ENCODE peak calls at places on chromosomes 3 and 15, in ten cellular contexts. E, H, P, G, A, L, C, R, U and N are unnamed samples.

GRCh38 chr3:17810759-17811158 is 68.3 kb upstream of the TBC1D5 start:
- DNase-seq in E (peak; percentile 41), H (no peak), P (no peak), G (peak; percentile 10), A (peak; percentile 72), L (no peak), C (no peak), R (peak; percentile 34), U (no peak), N (no peak)

GRCh38 chr3:66574091-66574490 is 73.3 kb upstream of the LRIG1 start:
- DNase-seq in E (no peak), H (no peak), P (no peak), G (no peak), A (no peak), L (no peak), C (no peak), R (no peak), U (no peak), N (no peak)

GRCh38 chr3:30073040-30073439 is 533.4 kb upstream of the TGFBR2 start:
- DNase-seq in E (no peak), H (no peak), P (no peak), G (no peak), A (no peak), L (no peak), C (no peak), R (no peak), U (no peak), N (no peak)

GRCh38 chr3:58998476-58999117 is 51.2 kb downstream of the CFAP20DC start:
- DNase-seq in E (peak; percentile 78), H (no peak), P (no peak), G (peak; percentile 89), A (peak; percentile 93), L (no peak), C (no peak), R (peak; percentile 94), U (peak; percentile 97), N (no peak)

GRCh38 chr15:31278544-31279220 is 48.0 kb upstream of the KLF13 start:
- DNase-seq in E (no peak), H (no peak), P (peak; percentile 12), G (no peak), A (no peak), L (peak; percentile 39), C (no peak), R (no peak), U (no peak), N (peak; percentile 63)

GRCh38 chr3:186618318-186618938 is 5.6 kb downstream of the AHSG start:
- DNase-seq in E (no peak), H (no peak), P (no peak), G (no peak), A (no peak), L (no peak), C (no peak), R (no peak), U (no peak), N (no peak)

GRCh38 chr3:187101184-187102072 is 37.9 kb downstream of the RPL39L start:
- DNase-seq in E (peak; percentile 7), H (peak; percentile 30), P (peak; percentile 84), G (peak; percentile 21), A (peak; percentile 53), L (peak; percentile 92), C (peak; percentile 70), R (peak; percentile 83), U (peak; percentile 81), N (peak; percentile 78)

GRCh38 chr3:51581529-51581928 is 43.0 kb downstream of the RAD54L2 start:
- DNase-seq in E (no peak), H (no peak), P (no peak), G (no peak), A (peak; percentile 15), L (no peak), C (no peak), R (peak; percentile 9), U (peak; percentile 14), N (no peak)

GRCh38 chr3:135460273-135460672 is 505.3 kb upstream of the PPP2R3A start:
- DNase-seq in E (no peak), H (no peak), P (no peak), G (no peak), A (no peak), L (no peak), C (no peak), R (no peak), U (no peak), N (no peak)

GRCh38 chr15:41659190-41659589 is 1.0 kb upstream of the MGA start:
- DNase-seq in E (no peak), H (no peak), P (no peak), G (no peak), A (no peak), L (no peak), C (no peak), R (no peak), U (no peak), N (no peak)

GRCh38 chr3:143283432-143284128 is 164.0 kb downstream of the CHST2 start:
- DNase-seq in E (peak; percentile 27), H (no peak), P (no peak), G (no peak), A (no peak), L (no peak), C (no peak), R (no peak), U (no peak), N (no peak)

GRCh38 chr3:154059798-154060197 is 61.4 kb upstream of the ARHGEF26 start:
- DNase-seq in E (no peak), H (no peak), P (no peak), G (no peak), A (no peak), L (no peak), C (no peak), R (no peak), U (no peak), N (no peak)

GRCh38 chr3:2268779-2269178 is 170.1 kb downstream of the CNTN4 start:
- DNase-seq in E (no peak), H (no peak), P (no peak), G (peak; percentile 1), A (no peak), L (no peak), C (no peak), R (no peak), U (no peak), N (no peak)

GRCh38 chr3:129230311-129231019 is 18.9 kb upstream of the COPG1 start:
- DNase-seq in E (peak; percentile 52), H (no peak), P (no peak), G (peak; percentile 54), A (peak; percentile 64), L (no peak), C (peak; percentile 53), R (peak; percentile 82), U (peak; percentile 84), N (no peak)

GRCh38 chr15:25250906-25251622 is 187.8 kb downstream of the UBE3A start:
- DNase-seq in E (no peak), H (no peak), P (no peak), G (no peak), A (no peak), L (peak; percentile 9), C (peak; percentile 30), R (no peak), U (no peak), N (peak; percentile 40)

GRCh38 chr15:62625421-62626033 is 417.0 kb upstream of the TPM1 start:
- DNase-seq in E (peak; percentile 82), H (no peak), P (no peak), G (no peak), A (peak; percentile 79), L (peak; percentile 58), C (no peak), R (no peak), U (no peak), N (no peak)

GRCh38 chr15:41981373-41982132 is 9.2 kb upstream of the EHD4 start:
- DNase-seq in E (no peak), H (no peak), P (no peak), G (no peak), A (peak; percentile 51), L (no peak), C (no peak), R (no peak), U (no peak), N (no peak)

GRCh38 chr3:134600685-134601502 is 49.9 kb downstream of the KY start:
- DNase-seq in E (peak; percentile 4), H (peak; percentile 33), P (peak; percentile 55), G (peak; percentile 61), A (peak; percentile 88), L (peak; percentile 82), C (peak; percentile 80), R (peak; percentile 67), U (peak; percentile 50), N (peak; percentile 93)